ENCODE peak calls at places on chromosomes 16 and 17, in five cellular contexts. U, S, K, L and B are unnamed samples.

GRCh38 chr17:17667947-17668346 is 13.3 kb upstream of the RAI1 start:
- DNase-seq in L (no peak), K (no peak), U (no peak), S (no peak), B (no peak)

GRCh38 chr16:72099377-72099818 is 5.8 kb downstream of the DHX38 start:
- DNase-seq in U (no peak), S (peak; percentile 45), L (peak; percentile 87), K (no peak), B (no peak)

GRCh38 chr17:412211-413015 is 59.8 kb upstream of the RPH3AL start:
- DNase-seq in K (peak; percentile 64), U (no peak), S (peak; percentile 34), L (peak; percentile 63), B (no peak)

GRCh38 chr17:76538281-76538931 is 897 bp upstream of the CYGB start:
- DNase-seq in U (peak; percentile 59), L (no peak), K (no peak), S (no peak), B (no peak)

GRCh38 chr17:57861737-57862409 is 12.0 kb upstream of the MRPS23 start:
- DNase-seq in S (no peak), L (peak; percentile 69), K (peak; percentile 91), U (peak; percentile 79), B (peak; percentile 79)

GRCh38 chr17:81150379-81151038 is 14.8 kb upstream of the PVALEF start:
- DNase-seq in U (peak; percentile 82), K (no peak), L (no peak), S (no peak), B (peak; percentile 62)

GRCh38 chr16:77944631-77945030 is 77.7 kb upstream of the CLEC3A start:
- DNase-seq in U (no peak), K (no peak), S (no peak), L (no peak), B (no peak)

GRCh38 chr16:468072-468821 is 42.8 kb downstream of the RAB11FIP3 start:
- DNase-seq in K (no peak), U (no peak), S (no peak), L (no peak), B (no peak)

GRCh38 chr16:87458424-87458915 is 34.4 kb downstream of the ZCCHC14 start:
- DNase-seq in K (no peak), L (no peak), S (no peak), U (no peak), B (no peak)

GRCh38 chr17:72666519-72666874 is 426.0 kb downstream of the SLC39A11 start:
- DNase-seq in U (no peak), K (no peak), L (no peak), S (no peak), B (no peak)

GRCh38 chr17:64315032-64315490 is 52.0 kb upstream of the TEX2 start:
- DNase-seq in L (no peak), K (peak; percentile 96), U (peak; percentile 85), S (no peak), B (peak; percentile 97)

GRCh38 chr17:49633762-49634486 is 44.0 kb downstream of the SPOP start:
- DNase-seq in L (no peak), U (no peak), S (no peak), K (no peak), B (no peak)
- H3K4me1 ChIP-seq in L (peaks cover 20% of the 10 kb centered on the region), U (peaks cover 66% of the 10 kb centered on the region), S (no peaks in the 10 kb centered on the region), K (peaks cover 7% of the 10 kb centered on the region), B (no peaks in the 10 kb centered on the region)

GRCh38 chr16:11475896-11476630 is 110.7 kb downstream of the LITAF start:
- DNase-seq in U (no peak), S (no peak), L (no peak), K (peak; percentile 63), B (no peak)

GRCh38 chr16:11480634-11481033 is 106.1 kb downstream of the LITAF start:
- DNase-seq in K (no peak), L (no peak), S (no peak), U (no peak), B (no peak)

GRCh38 chr16:11476676-11477075 is 110.0 kb downstream of the LITAF start:
- DNase-seq in S (no peak), K (peak; percentile 46), U (no peak), L (no peak), B (no peak)

GRCh38 chr16:11479916-11480315 is 106.8 kb downstream of the LITAF start:
- DNase-seq in L (no peak), S (no peak), K (peak; percentile 5), U (no peak), B (no peak)

GRCh38 chr16:11478431-11479119 is 108.1 kb downstream of the LITAF start:
- DNase-seq in L (no peak), S (no peak), U (no peak), K (peak; percentile 62), B (no peak)
- H3K4me1 ChIP-seq in L (peaks cover 14% of the 10 kb centered on the region), S (no peaks in the 10 kb centered on the region), U (no peaks in the 10 kb centered on the region), K (no peaks in the 10 kb centered on the region), B (no peaks in the 10 kb centered on the region)

GRCh38 chr17:7014995-7015586 is 2.7 kb downstream of the RNASEK start:
- DNase-seq in L (no peak), U (no peak), S (peak; percentile 80), K (peak; percentile 75), B (no peak)

GRCh38 chr17:7014261-7014994 is 2.0 kb downstream of the RNASEK start:
- DNase-seq in K (peak; percentile 100), U (peak; percentile 99), S (peak; percentile 97), L (peak; percentile 96), B (peak; percentile 98)

GRCh38 chr17:7016886-7017826 is 4.7 kb downstream of the RNASEK start:
- DNase-seq in K (no peak), U (no peak), L (no peak), S (no peak), B (no peak)

GRCh38 chr17:7016406-7016805 is 4.0 kb downstream of the RNASEK start:
- DNase-seq in U (no peak), L (no peak), K (no peak), S (no peak), B (no peak)

GRCh38 chr17:7015587-7016020 is 3.2 kb downstream of the RNASEK start:
- DNase-seq in L (no peak), S (no peak), K (peak; percentile 77), U (no peak), B (no peak)
- H3K4me1 ChIP-seq in L (peaks cover 31% of the 10 kb centered on the region), S (peaks cover 28% of the 10 kb centered on the region), K (peaks cover 3% of the 10 kb centered on the region), U (peaks cover 61% of the 10 kb centered on the region), B (no peaks in the 10 kb centered on the region)

GRCh38 chr16:81448154-81449131 is 3.8 kb downstream of the CMIP start:
- DNase-seq in U (no peak), S (peak; percentile 45), K (no peak), L (no peak), B (no peak)

GRCh38 chr16:81445143-81445922 is 725 bp downstream of the CMIP start:
- DNase-seq in U (peak; percentile 73), S (peak; percentile 32), L (peak; percentile 61), K (no peak), B (no peak)

GRCh38 chr16:81445926-81446317 is 1.3 kb downstream of the CMIP start:
- DNase-seq in S (no peak), U (no peak), K (no peak), L (no peak), B (no peak)

GRCh38 chr16:81447383-81448101 is 2.9 kb downstream of the CMIP start:
- DNase-seq in L (no peak), S (peak; percentile 60), K (no peak), U (peak; percentile 66), B (no peak)

GRCh38 chr16:81446318-81447275 is 2.0 kb downstream of the CMIP start:
- DNase-seq in S (peak; percentile 75), L (peak; percentile 79), K (no peak), U (no peak), B (no peak)
- H3K4me1 ChIP-seq in S (peaks cover 33% of the 10 kb centered on the region), L (peaks cover 56% of the 10 kb centered on the region), K (no peaks in the 10 kb centered on the region), U (peaks cover 42% of the 10 kb centered on the region), B (peaks cover 49% of the 10 kb centered on the region)

GRCh38 chr16:23838485-23839142 is 2.8 kb downstream of the PRKCB start:
- DNase-seq in L (no peak), U (no peak), S (no peak), K (no peak), B (no peak)

GRCh38 chr16:23840310-23840709 is 4.5 kb downstream of the PRKCB start:
- DNase-seq in K (no peak), U (no peak), L (no peak), S (no peak), B (no peak)

GRCh38 chr16:23847251-23847650 is 11.5 kb downstream of the PRKCB start:
- DNase-seq in L (no peak), K (no peak), U (no peak), S (no peak), B (no peak)

GRCh38 chr16:23842137-23842600 is 6.4 kb downstream of the PRKCB start:
- DNase-seq in L (no peak), S (no peak), K (no peak), U (no peak), B (no peak)

GRCh38 chr16:23843143-23843542 is 7.4 kb downstream of the PRKCB start:
- DNase-seq in U (no peak), K (no peak), L (no peak), S (no peak), B (no peak)
- H3K4me1 ChIP-seq in U (no peaks in the 10 kb centered on the region), K (no peaks in the 10 kb centered on the region), L (no peaks in the 10 kb centered on the region), S (no peaks in the 10 kb centered on the region), B (no peaks in the 10 kb centered on the region)